ENCODE peak calls at places on chromosomes 1 and 21, in seven cellular contexts. J is stomach, U is A549, F is transverse colon, N is right lobe of liver, V is HCT116, A is heart left ventricle. C is an unnamed sample.

GRCh38 chr1:173134800-173135199 is 72.3 kb downstream of the TNFSF4 start:
- DNase-seq in J (no peak), U (no peak), F (no peak), N (no peak), V (no peak), A (no peak), C (no peak)

GRCh38 chr1:164725401-164725800 is 166.4 kb downstream of the PBX1 start:
- DNase-seq in J (no peak), U (no peak), F (no peak), N (no peak), V (no peak), A (no peak), C (no peak)

GRCh38 chr1:232655041-232655745 is 25.3 kb upstream of the SIPA1L2 start:
- DNase-seq in J (no peak), U (no peak), F (no peak), N (no peak), V (no peak), A (no peak), C (peak)

GRCh38 chr1:152071123-152071522 is 17.7 kb downstream of the TCHHL1 start:
- DNase-seq in J (no peak), U (no peak), F (no peak), N (no peak), V (no peak), A (no peak), C (no peak)

GRCh38 chr1:156623946-156624813 is 5.0 kb downstream of the HAPLN2 start:
- DNase-seq in J (peak), U (peak), F (peak), N (peak), V (no peak), A (peak), C (peak)

GRCh38 chr1:6090996-6091822 is 45.5 kb downstream of the KCNAB2 start:
- DNase-seq in J (no peak), U (no peak), F (no peak), N (no peak), V (no peak), A (no peak), C (no peak)

GRCh38 chr1:6481820-6482471 is 9.5 kb downstream of the PLEKHG5 start:
- DNase-seq in J (no peak), U (no peak), F (no peak), N (no peak), V (no peak), A (no peak), C (no peak)

GRCh38 chr1:242454262-242455051 is 70.0 kb downstream of the PLD5 start:
- DNase-seq in J (no peak), U (peak), F (no peak), N (no peak), V (peak), A (no peak), C (peak)

GRCh38 chr1:89104687-89105086 is 21.2 kb downstream of the GBP2 start:
- DNase-seq in J (no peak), U (no peak), F (no peak), N (no peak), V (no peak), A (no peak), C (no peak)

GRCh38 chr1:86695400-86695799 is 9.0 kb upstream of the SH3GLB1 start:
- DNase-seq in J (no peak), U (no peak), F (no peak), N (no peak), V (no peak), A (no peak), C (no peak)

GRCh38 chr21:16079830-16080229 is 350.0 kb downstream of the USP25 start:
- DNase-seq in J (no peak), U (peak), F (no peak), N (no peak), V (no peak), A (no peak), C (no peak)

GRCh38 chr1:80018348-80018747 is 1011.8 kb upstream of the ADGRL4 start:
- DNase-seq in J (no peak), U (no peak), F (no peak), N (no peak), V (no peak), A (no peak), C (no peak)

GRCh38 chr1:214615871-214616270 is 12.9 kb downstream of the CENPF start:
- DNase-seq in J (no peak), U (no peak), F (no peak), N (no peak), V (no peak), A (no peak), C (no peak)

GRCh38 chr1:212107481-212107880 is 71.9 kb downstream of the DTL start:
- DNase-seq in J (no peak), U (no peak), F (no peak), N (no peak), V (no peak), A (peak), C (no peak)

GRCh38 chr1:7504438-7504720 is 266.7 kb upstream of the VAMP3 start:
- DNase-seq in J (no peak), U (no peak), F (no peak), N (no peak), V (no peak), A (no peak), C (no peak)

GRCh38 chr1:1939296-1940122 is 20.4 kb upstream of the TMEM52 start:
- DNase-seq in J (no peak), U (no peak), F (no peak), N (no peak), V (no peak), A (no peak), C (no peak)

GRCh38 chr1:108125312-108126138 is 74.6 kb downstream of the SLC25A24 start:
- DNase-seq in J (peak), U (peak), F (peak), N (peak), V (peak), A (peak), C (peak)

GRCh38 chr1:153570874-153571273 is 5.2 kb upstream of the S100A2 start:
- DNase-seq in J (no peak), U (no peak), F (no peak), N (no peak), V (no peak), A (no peak), C (no peak)

GRCh38 chr1:32939655-32940371 is 24.8 kb downstream of the RNF19B start:
- DNase-seq in J (no peak), U (no peak), F (peak), N (no peak), V (no peak), A (peak), C (peak)

GRCh38 chr1:13832100-13832499 is 132.1 kb downstream of the PRDM2 start:
- DNase-seq in J (no peak), U (no peak), F (no peak), N (no peak), V (no peak), A (no peak), C (no peak)

GRCh38 chr1:13830616-13831280 is 130.8 kb downstream of the PRDM2 start:
- DNase-seq in J (no peak), U (no peak), F (no peak), N (no peak), V (no peak), A (no peak), C (no peak)

GRCh38 chr1:13828454-13829151 is 128.6 kb downstream of the PRDM2 start:
- DNase-seq in J (peak), U (peak), F (peak), N (no peak), V (peak), A (no peak), C (peak)

GRCh38 chr1:13829152-13829769 is 129.3 kb downstream of the PRDM2 start:
- DNase-seq in J (no peak), U (no peak), F (peak), N (no peak), V (peak), A (no peak), C (no peak)

GRCh38 chr1:13830170-13830569 is 130.2 kb downstream of the PRDM2 start:
- DNase-seq in J (no peak), U (no peak), F (no peak), N (no peak), V (no peak), A (no peak), C (no peak)
- TF ChIP-seq POLR2A in J (no peak), U (no peak), F (no peak), N (no peak), V (no peak), A (no peak), C (no peak)

GRCh38 chr1:226983998-226984364 is 43.9 kb downstream of the COQ8A start:
- DNase-seq in J (no peak), U (no peak), F (no peak), N (no peak), V (no peak), A (peak), C (no peak)

GRCh38 chr1:226985239-226985838 is 45.2 kb downstream of the COQ8A start:
- DNase-seq in J (no peak), U (no peak), F (no peak), N (no peak), V (no peak), A (no peak), C (no peak)

GRCh38 chr1:226985839-226986463 is 45.9 kb downstream of the COQ8A start:
- DNase-seq in J (no peak), U (no peak), F (no peak), N (no peak), V (no peak), A (peak), C (no peak)

GRCh38 chr1:226983247-226983997 is 43.3 kb downstream of the COQ8A start:
- DNase-seq in J (no peak), U (no peak), F (no peak), N (no peak), V (no peak), A (no peak), C (no peak)

GRCh38 chr1:226984521-226985238 is 44.6 kb downstream of the COQ8A start:
- DNase-seq in J (no peak), U (no peak), F (no peak), N (no peak), V (no peak), A (peak), C (no peak)
- TF ChIP-seq POLR2A in J (no peak), U (no peak), F (no peak), N (no peak), V (no peak), A (no peak), C (no peak)

GRCh38 chr1:169100883-169101214 is 5.6 kb upstream of the ATP1B1 start:
- DNase-seq in J (no peak), U (no peak), F (no peak), N (no peak), V (no peak), A (no peak), C (no peak)
- TF ChIP-seq POLR2A in J (no peak), U (no peak), F (no peak), N (no peak), V (no peak), A (no peak), C (no peak)

DNA sequence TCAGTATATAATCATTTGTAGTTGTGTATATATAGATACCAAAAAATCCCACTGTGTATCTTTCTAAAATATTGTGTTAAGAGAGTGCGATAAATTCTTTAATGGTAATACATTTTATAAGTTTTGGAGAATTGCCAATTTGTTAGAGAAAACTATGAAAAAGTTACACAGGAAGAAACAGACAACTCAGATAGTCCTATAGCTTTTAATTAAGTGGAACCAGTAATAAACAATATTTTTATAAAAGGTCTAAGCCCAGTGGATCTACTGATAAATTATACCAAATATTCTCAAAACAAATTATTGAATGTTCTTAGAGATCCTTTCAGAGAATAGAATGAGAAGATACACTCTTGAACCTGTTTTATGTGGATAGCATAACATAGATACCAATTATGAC is 50.6 kb downstream of the OBSCN start:
- DNase-seq in J (no peak), U (no peak), F (no peak), N (no peak), V (no peak), A (no peak), C (no peak)
- TF ChIP-seq POLR2A in J (no peak), U (no peak), F (no peak), N (no peak), V (no peak), A (no peak), C (no peak)

GRCh38 chr1:41683681-41684500 is 199.4 kb upstream of the EDN2 start:
- DNase-seq in J (no peak), U (no peak), F (no peak), N (peak), V (no peak), A (peak), C (peak)

GRCh38 chr1:41682845-41683630 is 198.6 kb upstream of the EDN2 start:
- DNase-seq in J (no peak), U (no peak), F (no peak), N (no peak), V (no peak), A (no peak), C (no peak)

GRCh38 chr1:41679994-41680393 is 195.5 kb upstream of the EDN2 start:
- DNase-seq in J (no peak), U (no peak), F (no peak), N (no peak), V (no peak), A (no peak), C (no peak)

GRCh38 chr1:41681331-41682136 is 197.1 kb upstream of the EDN2 start:
- DNase-seq in J (no peak), U (no peak), F (no peak), N (no peak), V (no peak), A (peak), C (no peak)

GRCh38 chr1:41682149-41682548 is 197.7 kb upstream of the EDN2 start:
- DNase-seq in J (no peak), U (no peak), F (no peak), N (no peak), V (no peak), A (no peak), C (no peak)
- TF ChIP-seq POLR2A in J (no peak), U (no peak), F (no peak), N (no peak), V (no peak), A (no peak), C (no peak)

DNA sequence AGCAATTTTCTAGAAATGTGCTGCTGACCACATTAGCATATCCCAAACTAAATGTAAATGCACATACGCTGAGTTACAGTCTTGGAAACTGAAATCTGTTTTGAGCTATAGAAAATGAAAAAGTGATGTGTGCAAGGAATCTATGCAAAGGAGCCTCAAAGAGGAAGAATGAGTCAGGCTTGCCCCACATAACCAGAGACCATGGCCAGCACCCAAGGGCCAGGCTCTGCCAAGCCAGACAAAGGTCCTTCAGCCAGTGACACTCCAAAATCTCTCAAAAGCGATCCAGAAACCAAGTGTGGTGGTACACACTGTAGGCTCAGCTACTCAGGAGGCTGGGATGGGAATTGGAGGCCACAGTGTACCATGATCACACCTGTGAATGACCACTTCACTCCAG is 195.2 kb downstream of the TOMM20 start:
- DNase-seq in J (peak), U (no peak), F (no peak), N (peak), V (no peak), A (peak), C (peak)
- TF ChIP-seq POLR2A in J (no peak), U (no peak), F (no peak), N (no peak), V (no peak), A (no peak), C (no peak)

GRCh38 chr1:26472330-26472900 is at the start of gene HMGN2:
- DNase-seq in J (peak), U (peak), F (peak), N (peak), V (peak), A (peak), C (no peak)
- TF ChIP-seq POLR2A in J (no peak), U (peak), F (peak), N (peak), V (peak), A (peak), C (peak)

DNA sequence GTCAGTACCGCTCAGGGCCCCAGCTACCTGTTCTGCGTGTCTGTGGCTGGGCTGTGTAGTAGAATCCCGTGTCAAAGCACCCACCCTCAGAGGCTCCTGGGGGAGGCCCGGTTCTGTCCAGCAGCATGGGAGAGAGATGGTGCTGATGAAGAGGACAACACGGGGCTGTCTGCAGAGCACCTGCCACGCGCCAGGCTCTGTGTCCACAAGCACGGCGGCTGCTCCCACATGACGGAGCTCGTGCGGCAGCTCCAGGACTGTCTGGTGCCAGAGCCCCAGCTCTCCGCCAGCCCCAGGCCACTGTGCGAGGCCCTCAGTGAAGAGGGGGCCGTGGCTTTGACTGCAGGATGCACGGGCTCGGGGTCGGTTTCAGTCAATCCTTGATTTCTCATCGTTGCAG is 42.0 kb upstream of the TSPEAR start:
- DNase-seq in J (no peak), U (no peak), F (no peak), N (no peak), V (no peak), A (no peak), C (no peak)
- TF ChIP-seq POLR2A in J (no peak), U (no peak), F (no peak), N (no peak), V (no peak), A (no peak), C (no peak)

DNA sequence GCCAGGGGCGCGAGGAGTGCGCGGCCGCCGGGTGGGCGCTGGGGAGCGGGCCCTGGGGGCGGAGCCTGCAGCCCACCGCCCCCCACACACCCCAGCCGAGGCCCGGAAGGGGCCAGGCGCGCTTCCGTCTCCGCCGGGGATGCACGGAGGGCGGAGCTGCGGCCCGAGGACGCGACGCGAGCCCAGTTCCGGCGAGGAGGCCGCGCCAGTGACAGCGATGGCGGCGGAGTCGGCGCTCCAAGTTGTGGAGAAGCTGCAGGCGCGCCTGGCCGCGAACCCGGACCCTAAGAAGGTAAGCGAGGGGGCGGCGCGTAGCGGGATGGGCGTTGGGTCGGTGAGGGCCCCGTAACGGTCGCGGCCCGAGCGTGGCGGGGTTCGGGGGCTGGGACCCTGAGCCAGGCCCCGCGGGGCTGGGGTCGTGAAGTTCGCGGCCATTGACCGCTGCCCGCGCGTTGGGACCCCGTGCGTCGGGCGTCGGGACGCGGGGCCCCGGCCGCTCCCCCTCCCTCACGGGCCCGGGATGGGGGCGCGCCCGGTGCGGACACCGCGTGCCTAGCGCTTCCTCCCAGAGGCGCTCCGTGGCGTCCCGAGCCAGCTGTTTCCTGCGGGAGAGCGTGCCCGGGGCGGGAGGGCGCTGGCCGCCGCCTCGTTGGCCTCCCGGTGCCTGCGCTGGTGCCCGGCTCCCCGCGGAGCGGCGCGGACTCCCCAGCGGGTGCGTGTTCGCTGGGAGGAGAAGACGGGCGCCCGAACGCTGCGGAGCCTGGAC is at the start of gene ELOA:
- DNase-seq in J (peak), U (peak), F (peak), N (peak), V (no peak), A (peak), C (peak)
- TF ChIP-seq POLR2A in J (no peak), U (peak), F (peak), N (peak), V (peak), A (peak), C (peak)